ENCODE peak calls at places on chromosome 20, in ten cellular contexts. N, P, Y, T, H, B, X, W, E and S are unnamed samples.

GRCh38 chr20:63697357-63697867 is 960 bp downstream of the TNFRSF6B start:
- DNase-seq in Y (no peak), H (peak), W (no peak), T (no peak), B (peak), X (no peak), N (no peak), P (no peak), E (no peak), S (no peak)

GRCh38 chr20:50111120-50111828 is 1.7 kb downstream of the UBE2V1 start:
- DNase-seq in B (peak), P (no peak), X (peak), H (peak), Y (no peak), N (no peak), T (no peak), E (no peak), W (peak), S (no peak)

GRCh38 chr20:33672426-33673114 is 1.7 kb downstream of the NECAB3 start:
- DNase-seq in T (no peak), P (no peak), X (no peak), Y (no peak), E (no peak), N (no peak), B (no peak), H (no peak), W (peak), S (no peak)

GRCh38 chr20:5945963-5946362 is 4.4 kb downstream of the TRMT6 start:
- DNase-seq in Y (no peak), T (no peak), H (no peak), X (no peak), N (no peak), B (peak), E (no peak), W (peak), P (no peak), S (no peak)

GRCh38 chr20:57482796-57483195 is 42.1 kb downstream of the CTCFL start:
- DNase-seq in H (peak), P (peak), Y (no peak), T (no peak), N (no peak), X (no peak), E (no peak), B (no peak), W (no peak), S (no peak)

GRCh38 chr20:41854765-41855164 is 236.6 kb upstream of the CHD6 start:
- DNase-seq in T (no peak), N (no peak), E (no peak), W (peak), P (no peak), X (no peak), B (peak), H (no peak), Y (no peak), S (no peak)

GRCh38 chr20:33164763-33165095 is 3.2 kb upstream of the BPIFA2 start:
- DNase-seq in W (no peak), P (no peak), B (no peak), E (no peak), N (no peak), T (no peak), X (no peak), Y (no peak), H (peak), S (no peak)

GRCh38 chr20:38665094-38665493 is 59.2 kb upstream of the SLC32A1 start:
- DNase-seq in Y (no peak), E (no peak), B (no peak), X (no peak), P (no peak), N (no peak), T (no peak), W (no peak), H (no peak), S (no peak)

GRCh38 chr20:52676282-52676995 is 295.7 kb upstream of the TSHZ2 start:
- DNase-seq in B (no peak), H (no peak), Y (no peak), N (no peak), W (no peak), T (no peak), P (no peak), X (no peak), E (no peak), S (no peak)

GRCh38 chr20:7926767-7927166 is 13.5 kb downstream of the HAO1 start:
- DNase-seq in N (no peak), X (peak), Y (no peak), T (no peak), H (no peak), E (no peak), B (no peak), P (no peak), W (peak), S (no peak)

GRCh38 chr20:36470482-36471062 is 70.7 kb upstream of the MYL9 start:
- DNase-seq in Y (no peak), N (no peak), H (no peak), X (no peak), T (no peak), P (no peak), W (no peak), E (no peak), B (no peak), S (no peak)

GRCh38 chr20:49237531-49237930 is 18.3 kb downstream of the DDX27 start:
- DNase-seq in H (no peak), Y (peak), E (no peak), B (no peak), X (no peak), T (no peak), N (no peak), W (no peak), P (peak), S (no peak)

GRCh38 chr20:43563429-43563828 is 4.6 kb downstream of the SGK2 start:
- DNase-seq in X (no peak), W (peak), T (no peak), H (no peak), Y (no peak), E (no peak), P (no peak), B (no peak), N (no peak), S (no peak)